ENCODE peak calls at places on chromosomes 3 and 15, in ten cellular contexts. M, W, G, V, I, C, H, T, R and Z are unnamed samples.

GRCh38 chr15:69648215-69648614 is 195.6 kb downstream of the RPLP1 start:
- DNase-seq in M (peak), W (no peak), G (no peak), V (no peak), I (no peak), C (peak), H (no peak), T (no peak), R (no peak), Z (no peak)

GRCh38 chr3:69033470-69033869 is 18.7 kb downstream of the TMF1 start:
- DNase-seq in M (no peak), W (no peak), G (no peak), V (no peak), I (no peak), C (no peak), H (no peak), T (no peak), R (no peak), Z (no peak)

GRCh38 chr3:115270849-115271248 is 123.8 kb upstream of the ZBTB20 start:
- DNase-seq in M (no peak), W (no peak), G (no peak), V (no peak), I (no peak), C (no peak), H (no peak), T (no peak), R (no peak), Z (no peak)

GRCh38 chr3:187931111-187931510 is 185.8 kb upstream of the BCL6 start:
- DNase-seq in M (no peak), W (no peak), G (no peak), V (no peak), I (no peak), C (no peak), H (no peak), T (no peak), R (no peak), Z (no peak)

GRCh38 chr15:34275721-34276120 is 50.9 kb downstream of the EMC4 start:
- DNase-seq in M (no peak), W (no peak), G (no peak), V (no peak), I (no peak), C (no peak), H (no peak), T (no peak), R (no peak), Z (no peak)

GRCh38 chr3:127193341-127193740 is 410 bp downstream of the PRR23E start:
- DNase-seq in M (no peak), W (no peak), G (no peak), V (no peak), I (no peak), C (no peak), H (no peak), T (no peak), R (peak), Z (no peak)

GRCh38 chr15:57821826-57822225 is 115.3 kb downstream of the POLR2M start:
- DNase-seq in M (no peak), W (no peak), G (no peak), V (no peak), I (no peak), C (no peak), H (no peak), T (no peak), R (no peak), Z (no peak)

GRCh38 chr3:72567474-72567873 is 280.8 kb downstream of the SHQ1 start:
- DNase-seq in M (no peak), W (no peak), G (no peak), V (no peak), I (no peak), C (no peak), H (no peak), T (no peak), R (no peak), Z (no peak)

GRCh38 chr15:67543348-67543718 is 830 bp downstream of the MAP2K5 start:
- DNase-seq in M (peak), W (peak), G (no peak), V (no peak), I (peak), C (no peak), H (no peak), T (no peak), R (peak), Z (no peak)

GRCh38 chr3:14263317-14264005 is 84.8 kb downstream of the LSM3 start:
- DNase-seq in M (no peak), W (no peak), G (no peak), V (no peak), I (no peak), C (no peak), H (no peak), T (no peak), R (no peak), Z (no peak)

GRCh38 chr3:82274897-82275296 is 513.5 kb upstream of the GBE1 start:
- DNase-seq in M (no peak), W (no peak), G (no peak), V (no peak), I (no peak), C (no peak), H (no peak), T (no peak), R (no peak), Z (no peak)

GRCh38 chr3:65153850-65154512 is 466.2 kb upstream of the ADAMTS9 start:
- DNase-seq in M (no peak), W (no peak), G (no peak), V (no peak), I (no peak), C (no peak), H (no peak), T (no peak), R (no peak), Z (no peak)